ENCODE peak calls at places on chromosome 16, in five cellular contexts. Y, V, F, W and G are unnamed samples.

GRCh38 chr16:57167951-57168350 is 17.9 kb downstream of the PSME3IP1 start:
- DNase-seq in Y (peak; percentile 71), F (peak; percentile 16), V (peak; percentile 46), W (no peak), G (peak; percentile 52)

GRCh38 chr16:53789159-53789558 is 85.2 kb downstream of the FTO start:
- DNase-seq in W (no peak), F (no peak), V (peak; percentile 70), Y (peak; percentile 67), G (peak; percentile 89)

GRCh38 chr16:58417600-58417999 is 25.3 kb downstream of the GINS3 start:
- DNase-seq in W (no peak), F (no peak), V (no peak), Y (no peak), G (no peak)

GRCh38 chr16:81522141-81522701 is 77.6 kb downstream of the CMIP start:
- DNase-seq in F (peak; percentile 26), Y (no peak), W (no peak), V (no peak), G (no peak)

GRCh38 chr16:57485916-57486857 is at the start of gene DOK4:
- DNase-seq in Y (peak; percentile 39), F (peak; percentile 81), V (no peak), W (peak; percentile 74), G (peak; percentile 21)

GRCh38 chr16:89476379-89476778 is 14.0 kb downstream of the ANKRD11 start:
- DNase-seq in Y (no peak), W (no peak), V (no peak), F (peak; percentile 29), G (no peak)

GRCh38 chr16:80006175-80006895 is 405.8 kb upstream of the MAF start:
- DNase-seq in V (no peak), F (no peak), W (no peak), Y (no peak), G (no peak)

GRCh38 chr16:57802635-57803412 is 533 bp upstream of the KIFC3 start:
- DNase-seq in W (no peak), F (no peak), Y (no peak), V (no peak), G (no peak)

GRCh38 chr16:47965439-47965838 is 190.4 kb downstream of the ABCC12 start:
- DNase-seq in V (no peak), W (no peak), F (no peak), Y (peak; percentile 14), G (no peak)

GRCh38 chr16:51710186-51710585 is 559.1 kb upstream of the SALL1 start:
- DNase-seq in Y (no peak), F (no peak), V (peak; percentile 0), W (no peak), G (no peak)

GRCh38 chr16:88703486-88704309 is 2.5 kb downstream of the RNF166 start:
- DNase-seq in Y (no peak), V (no peak), F (peak; percentile 94), W (peak; percentile 63), G (no peak)

GRCh38 chr16:49598386-49599170 is 225.0 kb downstream of the C16orf78 start:
- DNase-seq in Y (no peak), F (no peak), W (no peak), V (no peak), G (no peak)

GRCh38 chr16:80015566-80015965 is 415.0 kb upstream of the MAF start:
- DNase-seq in Y (no peak), F (no peak), W (no peak), V (no peak), G (no peak)

GRCh38 chr16:66746682-66747081 is 4.7 kb downstream of the DYNC1LI2 start:
- DNase-seq in Y (no peak), W (no peak), V (no peak), F (peak; percentile 58), G (no peak)

GRCh38 chr16:17266606-17267313 is 204.0 kb downstream of the XYLT1 start:
- DNase-seq in F (no peak), W (no peak), V (no peak), Y (no peak), G (no peak)

GRCh38 chr16:47026492-47026891 is 53.0 kb upstream of the DNAJA2 start:
- DNase-seq in Y (no peak), V (no peak), F (no peak), W (no peak), G (no peak)

GRCh38 chr16:75927824-75928223 is 201.5 kb upstream of the CPHXL start:
- DNase-seq in W (no peak), V (no peak), F (no peak), Y (no peak), G (no peak)

GRCh38 chr16:48075398-48075797 is 80.4 kb downstream of the ABCC12 start:
- DNase-seq in W (no peak), Y (peak; percentile 65), F (no peak), V (no peak), G (peak; percentile 92)

GRCh38 chr16:53881371-53881770 is 177.4 kb downstream of the FTO start:
- DNase-seq in W (no peak), Y (peak; percentile 77), V (peak; percentile 71), F (no peak), G (peak; percentile 96)

GRCh38 chr16:75260856-75261589 is 9.6 kb upstream of the BCAR1 start:
- DNase-seq in Y (no peak), V (no peak), W (no peak), F (no peak), G (no peak)

GRCh38 chr16:83542491-83542890 is 265.3 kb upstream of the HSBP1 start:
- DNase-seq in Y (no peak), F (no peak), W (no peak), V (no peak), G (no peak)